ENCODE peak calls at places on chromosomes 13 and 19, in six cellular contexts. One of them, this sample, is unnamed.

GRCh38 chr19:35038623-35039512 is 2.7 kb upstream of the HPN start:
- DNase-seq in AG10803: peak
- DNase-seq in HEK293T: no peak
- DNase-seq in M059J: no peak
- DNase-seq in stimulated activated CD8-positive, alpha-beta memory T cell treated with anti-CD3 and anti-CD28 coated beads, Interleukin-12 subunit alpha, Interleukin-12 subunit beta, amount 100 ng/mL, for 4 hours: no peak
- DNase-seq in AG09309: no peak
- DNase-seq in this sample: no peak

GRCh38 chr13:109773276-109773675 is 13.1 kb downstream of the IRS2 start:
- DNase-seq in AG10803: no peak
- DNase-seq in HEK293T: no peak
- DNase-seq in M059J: peak
- DNase-seq in stimulated activated CD8-positive, alpha-beta memory T cell treated with anti-CD3 and anti-CD28 coated beads, Interleukin-12 subunit alpha, Interleukin-12 subunit beta, amount 100 ng/mL, for 4 hours: no peak
- DNase-seq in AG09309: no peak
- DNase-seq in this sample: no peak

GRCh38 chr13:65613004-65613403 is 1617.1 kb downstream of the PCDH9 start:
- DNase-seq in AG10803: no peak
- DNase-seq in HEK293T: peak
- DNase-seq in M059J: no peak
- DNase-seq in stimulated activated CD8-positive, alpha-beta memory T cell treated with anti-CD3 and anti-CD28 coated beads, Interleukin-12 subunit alpha, Interleukin-12 subunit beta, amount 100 ng/mL, for 4 hours: no peak
- DNase-seq in AG09309: no peak
- DNase-seq in this sample: no peak

GRCh38 chr19:56291857-56292256 is 19.3 kb downstream of the EDDM13 start:
- DNase-seq in AG10803: no peak
- DNase-seq in HEK293T: no peak
- DNase-seq in M059J: no peak
- DNase-seq in stimulated activated CD8-positive, alpha-beta memory T cell treated with anti-CD3 and anti-CD28 coated beads, Interleukin-12 subunit alpha, Interleukin-12 subunit beta, amount 100 ng/mL, for 4 hours: no peak
- DNase-seq in AG09309: no peak
- DNase-seq in this sample: no peak

GRCh38 chr13:64675256-64675892 is 2554.8 kb downstream of the PCDH9 start:
- DNase-seq in AG10803: peak
- DNase-seq in HEK293T: no peak
- DNase-seq in M059J: peak
- DNase-seq in stimulated activated CD8-positive, alpha-beta memory T cell treated with anti-CD3 and anti-CD28 coated beads, Interleukin-12 subunit alpha, Interleukin-12 subunit beta, amount 100 ng/mL, for 4 hours: no peak
- DNase-seq in AG09309: no peak
- DNase-seq in this sample: peak

GRCh38 chr13:105679832-105680231 is 855.6 kb downstream of the EFNB2 start:
- DNase-seq in AG10803: no peak
- DNase-seq in HEK293T: peak
- DNase-seq in M059J: peak
- DNase-seq in stimulated activated CD8-positive, alpha-beta memory T cell treated with anti-CD3 and anti-CD28 coated beads, Interleukin-12 subunit alpha, Interleukin-12 subunit beta, amount 100 ng/mL, for 4 hours: no peak
- DNase-seq in AG09309: no peak
- DNase-seq in this sample: peak

GRCh38 chr13:79794936-79795335 is 314.0 kb downstream of the NDFIP2 start:
- DNase-seq in AG10803: no peak
- DNase-seq in HEK293T: no peak
- DNase-seq in M059J: no peak
- DNase-seq in stimulated activated CD8-positive, alpha-beta memory T cell treated with anti-CD3 and anti-CD28 coated beads, Interleukin-12 subunit alpha, Interleukin-12 subunit beta, amount 100 ng/mL, for 4 hours: no peak
- DNase-seq in AG09309: no peak
- DNase-seq in this sample: no peak

GRCh38 chr19:27935669-27936068 is 1277.3 kb downstream of the UQCRFS1 start:
- DNase-seq in AG10803: no peak
- DNase-seq in HEK293T: no peak
- DNase-seq in M059J: no peak
- DNase-seq in stimulated activated CD8-positive, alpha-beta memory T cell treated with anti-CD3 and anti-CD28 coated beads, Interleukin-12 subunit alpha, Interleukin-12 subunit beta, amount 100 ng/mL, for 4 hours: no peak
- DNase-seq in AG09309: no peak
- DNase-seq in this sample: no peak

GRCh38 chr19:16315825-16316505 is 8.7 kb upstream of the KLF2 start:
- DNase-seq in AG10803: peak
- DNase-seq in HEK293T: no peak
- DNase-seq in M059J: peak
- DNase-seq in stimulated activated CD8-positive, alpha-beta memory T cell treated with anti-CD3 and anti-CD28 coated beads, Interleukin-12 subunit alpha, Interleukin-12 subunit beta, amount 100 ng/mL, for 4 hours: no peak
- DNase-seq in AG09309: peak
- DNase-seq in this sample: peak

This sample was measured in RPMI7951.